ENCODE peak calls at places on chromosomes 13 and 19, in eight cellular contexts. N, Z, L, Y, O, K, P and E are unnamed samples.

GRCh38 chr13:59747529-59747928 is 416.2 kb downstream of the DIAPH3 start:
- DNase-seq in P (no peak), Z (no peak), K (peak), O (no peak), N (no peak), L (no peak), Y (no peak), E (no peak)

GRCh38 chr13:112252744-112253590 is 123.2 kb upstream of the SPACA7 start:
- DNase-seq in L (no peak), N (no peak), Y (no peak), K (no peak), P (no peak), O (no peak), Z (no peak), E (no peak)

GRCh38 chr13:68272652-68273051 is 1042.5 kb upstream of the PCDH9 start:
- DNase-seq in Y (no peak), O (no peak), K (no peak), N (no peak), L (peak), Z (no peak), P (no peak), E (no peak)

GRCh38 chr13:40480915-40481525 is 185.4 kb downstream of the FOXO1 start:
- DNase-seq in Z (no peak), Y (no peak), N (no peak), O (no peak), P (no peak), L (no peak), K (no peak), E (no peak)

GRCh38 chr13:40069173-40070044 is 413.9 kb downstream of the COG6 start:
- DNase-seq in L (peak), Z (peak), P (peak), K (peak), N (peak), O (peak), Y (peak), E (no peak)

GRCh38 chr19:45323671-45324081 is 1.0 kb upstream of the CKM start:
- DNase-seq in Y (no peak), K (peak), L (no peak), O (no peak), Z (no peak), P (no peak), N (no peak), E (no peak)

GRCh38 chr13:40611635-40612422 is 54.6 kb downstream of the FOXO1 start:
- DNase-seq in L (no peak), P (no peak), Y (no peak), O (no peak), K (no peak), Z (no peak), N (no peak), E (no peak)

GRCh38 chr13:41696163-41697003 is 239.0 kb downstream of the RGCC start:
- DNase-seq in Y (no peak), L (no peak), N (no peak), O (no peak), K (peak), P (no peak), Z (peak), E (no peak)

GRCh38 chr19:34963531-34964406 is at the start of gene ZNF792:
- DNase-seq in K (peak), L (peak), O (peak), Y (peak), P (peak), N (peak), Z (peak), E (no peak)

GRCh38 chr19:46081928-46082727 is 41.3 kb upstream of the IGFL4 start:
- DNase-seq in O (no peak), Z (peak), N (no peak), Y (no peak), P (peak), K (peak), L (no peak), E (no peak)

GRCh38 chr13:91409661-91410060 is 11.2 kb downstream of the GPC5 start:
- DNase-seq in O (no peak), N (no peak), P (no peak), L (no peak), Z (no peak), K (no peak), Y (no peak), E (no peak)

GRCh38 chr13:24215732-24216131 is 55.2 kb downstream of the SPATA13 start:
- DNase-seq in K (no peak), O (no peak), L (no peak), P (peak), N (peak), Y (no peak), Z (no peak), E (no peak)

GRCh38 chr13:46556380-46556779 is 3.4 kb downstream of the LRCH1 start:
- DNase-seq in P (no peak), K (no peak), Z (no peak), N (no peak), Y (no peak), O (no peak), L (no peak), E (no peak)

GRCh38 chr19:30689474-30689873 is 317.3 kb downstream of the ZNF536 start:
- DNase-seq in O (no peak), N (no peak), Y (no peak), P (no peak), Z (no peak), L (no peak), K (peak), E (no peak)

GRCh38 chr19:28828276-28828870 is 384.6 kb downstream of the UQCRFS1 start:
- DNase-seq in Y (no peak), Z (no peak), N (no peak), P (no peak), O (no peak), K (no peak), L (no peak), E (no peak)

GRCh38 chr19:37389234-37389633 is 18.3 kb downstream of the ZNF527 start:
- DNase-seq in Y (no peak), O (no peak), L (no peak), N (no peak), K (no peak), P (no peak), Z (no peak), E (no peak)

GRCh38 chr13:100815476-100816046 is 141.0 kb upstream of the TMTC4 start:
- DNase-seq in Z (no peak), K (peak), P (no peak), N (no peak), Y (no peak), O (no peak), L (no peak), E (no peak)

GRCh38 chr19:50607388-50607787 is 32.3 kb downstream of the SYT3 start:
- DNase-seq in P (no peak), K (no peak), Y (no peak), N (no peak), L (no peak), Z (no peak), O (no peak), E (no peak)
- H3K4me3 ChIP-seq in P (no peak), K (peak), Y (no peak), N (no peak), L (no peak), Z (no peak), O (no peak), E (no peak)

DNA sequence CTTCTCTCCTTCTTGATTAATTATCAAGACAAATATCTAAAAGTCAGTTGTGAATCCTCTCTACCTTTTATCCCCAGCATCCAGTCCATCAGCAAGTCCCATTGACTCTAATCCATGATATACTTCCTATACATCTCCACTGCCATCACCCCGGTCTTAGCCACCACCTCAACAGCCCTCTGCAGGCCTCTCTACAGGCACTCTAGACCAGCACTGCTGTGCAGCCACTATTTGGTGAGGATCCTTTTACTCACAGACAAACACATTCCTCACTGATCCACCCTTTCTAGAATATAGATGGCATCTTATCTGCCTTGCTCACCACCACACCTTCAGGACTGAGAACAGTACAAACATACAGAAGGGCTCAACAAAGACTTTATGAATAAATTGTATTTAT is 221.7 kb downstream of the RFC3 start:
- DNase-seq in Y (no peak), O (no peak), Z (no peak), N (no peak), P (no peak), K (no peak), L (no peak), E (no peak)
- H3K27ac ChIP-seq in Y (no peak), O (no peak), Z (no peak), N (no peak), P (no peak), K (no peak), L (no peak), E (no peak)

GRCh38 chr19:5969476-5969875 is 8.5 kb downstream of the RANBP3 start:
- DNase-seq in N (no peak), P (no peak), O (no peak), K (no peak), Z (no peak), Y (no peak), L (peak), E (no peak)

GRCh38 chr19:5968431-5969373 is 9.2 kb downstream of the RANBP3 start:
- DNase-seq in K (peak), O (no peak), N (no peak), P (no peak), Z (no peak), Y (no peak), L (peak), E (no peak)

GRCh38 chr19:5966941-5967340 is 11.0 kb downstream of the RANBP3 start:
- DNase-seq in Z (no peak), P (no peak), Y (no peak), L (no peak), N (no peak), O (no peak), K (no peak), E (no peak)

GRCh38 chr19:5967571-5967970 is 10.4 kb downstream of the RANBP3 start:
- DNase-seq in P (no peak), Z (no peak), K (no peak), N (no peak), O (no peak), Y (no peak), L (peak), E (no peak)

DNA sequence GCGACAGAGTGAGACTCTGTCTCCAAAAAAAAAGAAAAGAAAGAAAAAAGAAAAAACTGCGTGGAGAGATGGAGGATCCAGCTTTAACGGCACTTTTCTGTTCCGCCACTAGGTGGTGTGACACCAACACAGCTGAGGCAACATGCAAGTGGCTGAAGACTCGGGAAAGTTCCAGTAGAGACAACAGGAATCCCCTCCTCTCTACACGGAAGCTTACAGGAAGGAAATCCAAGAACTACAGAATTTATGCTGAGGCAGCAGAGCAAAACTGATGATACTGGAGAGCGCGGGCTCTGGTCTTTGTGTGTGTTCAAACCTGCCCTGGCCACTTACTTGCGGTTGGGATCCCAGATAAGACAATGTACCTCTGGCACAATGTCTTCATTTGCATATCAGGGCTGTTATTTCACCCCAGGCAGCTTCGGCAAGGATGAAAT is 9.9 kb downstream of the RANBP3 start:
- DNase-seq in P (peak), O (no peak), Y (no peak), Z (peak), L (peak), N (peak), K (peak), E (no peak)
- H3K4me3 ChIP-seq in P (no peak), O (peak), Y (no peak), Z (no peak), L (no peak), N (peak), K (no peak), E (peak)

GRCh38 chr13:84655677-84656076 is 773.4 kb upstream of the SLITRK1 start:
- DNase-seq in N (no peak), Z (peak), P (no peak), L (no peak), K (peak), Y (no peak), O (no peak), E (no peak)

GRCh38 chr13:84653915-84654534 is 771.8 kb upstream of the SLITRK1 start:
- DNase-seq in P (no peak), O (no peak), Y (no peak), Z (no peak), K (no peak), L (no peak), N (no peak), E (no peak)

GRCh38 chr13:84651288-84651687 is 769.0 kb upstream of the SLITRK1 start:
- DNase-seq in L (no peak), K (no peak), N (no peak), Z (peak), Y (no peak), P (no peak), O (no peak), E (no peak)

GRCh38 chr13:84658881-84659661 is 776.8 kb upstream of the SLITRK1 start:
- DNase-seq in P (no peak), N (no peak), O (no peak), Z (no peak), Y (no peak), K (no peak), L (no peak), E (no peak)

DNA sequence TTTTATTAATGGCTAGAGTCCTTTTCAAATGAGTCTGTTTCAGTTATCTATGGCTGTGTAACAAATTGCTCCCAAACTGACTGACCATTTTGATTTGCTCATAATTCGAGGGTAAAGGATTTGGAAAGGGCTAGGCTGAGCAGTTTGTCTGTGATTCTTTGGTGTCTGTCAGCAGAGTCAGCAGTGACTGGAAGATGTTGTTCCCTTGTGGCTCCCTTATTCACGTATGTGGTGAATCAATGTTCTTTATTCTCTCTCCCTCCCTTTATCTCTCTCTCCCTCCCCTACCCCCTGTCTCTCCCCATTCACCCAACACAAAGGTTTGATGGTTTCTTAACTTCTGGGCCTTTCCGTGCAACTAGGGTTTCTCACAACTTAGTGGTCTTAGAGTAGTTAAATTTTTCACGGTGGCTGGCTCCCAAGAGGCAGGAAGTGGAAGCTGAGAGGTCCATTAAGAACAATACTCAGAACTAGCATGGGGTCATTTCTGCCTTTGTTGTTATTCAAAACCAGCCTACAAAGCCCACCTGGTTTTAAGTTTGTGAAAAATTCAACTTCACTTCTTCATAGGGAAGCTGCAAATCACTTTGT is 772.5 kb upstream of the SLITRK1 start:
- DNase-seq in P (no peak), O (no peak), N (no peak), K (peak), Y (no peak), Z (no peak), L (no peak), E (no peak)
- H3K27ac ChIP-seq in P (no peak), O (no peak), N (no peak), K (peak), Y (no peak), Z (no peak), L (no peak), E (no peak)

GRCh38 chr19:49340069-49340864 is 5.1 kb downstream of the CD37 start:
- DNase-seq in Y (peak), P (peak), L (peak), K (peak), Z (no peak), N (peak), O (peak), E (peak)
- H3K4me3 ChIP-seq in Y (peak), P (peak), L (peak), K (peak), Z (no peak), N (peak), O (peak), E (peak)